ENCODE peak calls at places on chromosomes 2 and 18, in five cellular contexts. W is neuronal stem cell, A is H9, G is mesenchymal stem cell, P is H1. Z is an unnamed sample.

GRCh38 chr2:28413896-28414290 is 21.2 kb downstream of the FOSL2 start:
- DNase-seq in W (no peak), A (no peak), G (no peak), P (no peak), Z (no peak)

GRCh38 chr18:5456577-5457466 is 87.0 kb downstream of the EPB41L3 start:
- DNase-seq in W (peak; percentile 32), A (peak; percentile 42), G (no peak), P (peak; percentile 56), Z (no peak)

GRCh38 chr18:35962320-35962719 is 10.2 kb upstream of the RMP24 start:
- DNase-seq in W (no peak), A (no peak), G (no peak), P (no peak), Z (no peak)

GRCh38 chr2:14756981-14757657 is 124.6 kb downstream of the LRATD1 start:
- DNase-seq in W (no peak), A (no peak), G (peak; percentile 76), P (no peak), Z (peak; percentile 83)

GRCh38 chr2:55771612-55772011 is 78.0 kb upstream of the PNPT1 start:
- DNase-seq in W (no peak), A (no peak), G (peak; percentile 61), P (no peak), Z (peak; percentile 65)

GRCh38 chr2:10329584-10329879 is 26.8 kb downstream of the HPCAL1 start:
- DNase-seq in W (no peak), A (no peak), G (no peak), P (no peak), Z (no peak)

GRCh38 chr2:168119519-168120141 is 127.8 kb downstream of the STK39 start:
- DNase-seq in W (peak; percentile 69), A (no peak), G (peak; percentile 70), P (no peak), Z (peak; percentile 77)

GRCh38 chr2:10647886-10648605 is 41.7 kb downstream of the NOL10 start:
- DNase-seq in W (no peak), A (no peak), G (no peak), P (no peak), Z (no peak)

GRCh38 chr2:223008162-223008561 is 43.8 kb upstream of the KCNE4 start:
- DNase-seq in W (no peak), A (no peak), G (peak; percentile 97), P (no peak), Z (no peak)

GRCh38 chr2:207729465-207729998 is 18.1 kb downstream of the CCNYL1 start:
- DNase-seq in W (no peak), A (no peak), G (no peak), P (no peak), Z (no peak)

GRCh38 chr2:28148566-28148965 is 244.1 kb upstream of the FOSL2 start:
- DNase-seq in W (no peak), A (no peak), G (no peak), P (no peak), Z (no peak)

GRCh38 chr2:167293172-167293781 is 405.0 kb downstream of the XIRP2 start:
- DNase-seq in W (peak; percentile 45), A (peak; percentile 38), G (peak; percentile 54), P (peak; percentile 66), Z (no peak)

GRCh38 chr18:52200891-52201663 is 138.9 kb upstream of the DCC start:
- DNase-seq in W (no peak), A (no peak), G (no peak), P (no peak), Z (no peak)

GRCh38 chr2:240655931-240656886 is 26.5 kb downstream of the AQP12B start:
- DNase-seq in W (no peak), A (peak; percentile 30), G (peak; percentile 10), P (no peak), Z (no peak)

GRCh38 chr2:38514603-38515154 is 88.0 kb downstream of the HNRNPLL start:
- DNase-seq in W (no peak), A (no peak), G (no peak), P (no peak), Z (no peak)

GRCh38 chr2:205776139-205776538 is 93.8 kb downstream of the NRP2 start:
- DNase-seq in W (peak; percentile 21), A (peak; percentile 93), G (no peak), P (peak; percentile 96), Z (peak; percentile 63)

GRCh38 chr2:53715568-53715967 is 52.0 kb upstream of the CHAC2 start:
- DNase-seq in W (no peak), A (no peak), G (peak; percentile 22), P (no peak), Z (no peak)

GRCh38 chr18:68925268-68925667 is 127.4 kb downstream of the CCDC102B start:
- DNase-seq in W (peak; percentile 6), A (no peak), G (peak; percentile 6), P (no peak), Z (no peak)

GRCh38 chr18:49645196-49645595 is 83.3 kb downstream of the LIPG start:
- DNase-seq in W (no peak), A (no peak), G (no peak), P (no peak), Z (no peak)

GRCh38 chr2:1494257-1494656 is 81.0 kb downstream of the TPO start:
- DNase-seq in W (no peak), A (no peak), G (no peak), P (no peak), Z (no peak)

GRCh38 chr2:237072067-237072931 is 13.4 kb upstream of the COPS8 start:
- DNase-seq in W (peak; percentile 79), A (peak; percentile 71), G (peak; percentile 69), P (peak; percentile 99), Z (peak; percentile 82)

GRCh38 chr2:182917924-182918323 is 51.5 kb upstream of the FRZB start:
- DNase-seq in W (no peak), A (no peak), G (no peak), P (no peak), Z (no peak)

GRCh38 chr2:60629263-60629662 is 75.8 kb upstream of the BCL11A start:
- DNase-seq in W (no peak), A (no peak), G (no peak), P (no peak), Z (no peak)

GRCh38 chr2:160331258-160332025 is 131.4 kb upstream of the ITGB6 start:
- DNase-seq in W (no peak), A (no peak), G (no peak), P (no peak), Z (no peak)

GRCh38 chr2:201127570-201127969 is 11.6 kb downstream of the CFLAR start:
- DNase-seq in W (no peak), A (no peak), G (no peak), P (no peak), Z (no peak)

GRCh38 chr2:27042159-27042661 is 9.3 kb upstream of the AGBL5 start:
- DNase-seq in W (no peak), A (no peak), G (no peak), P (no peak), Z (no peak)

GRCh38 chr2:37230581-37230980 is 815 bp downstream of the CEBPZ start:
- DNase-seq in W (no peak), A (no peak), G (peak; percentile 35), P (no peak), Z (no peak)

GRCh38 chr18:35610089-35610488 is 28.5 kb downstream of the GALNT1 start:
- DNase-seq in W (no peak), A (no peak), G (no peak), P (no peak), Z (no peak)

GRCh38 chr2:176173679-176174381 is 14.6 kb upstream of the HOXD1 start:
- DNase-seq in W (no peak), A (no peak), G (no peak), P (no peak), Z (no peak)

GRCh38 chr2:208329485-208329884 is 63.4 kb downstream of the PIKFYVE start:
- DNase-seq in W (no peak), A (no peak), G (no peak), P (no peak), Z (no peak)

GRCh38 chr18:62281684-62282083 is 43.4 kb upstream of the TNFRSF11A start:
- DNase-seq in W (no peak), A (no peak), G (peak; percentile 40), P (no peak), Z (peak; percentile 27)

GRCh38 chr2:159129807-159130206 is 156.7 kb downstream of the WDSUB1 start:
- DNase-seq in W (no peak), A (no peak), G (no peak), P (no peak), Z (no peak)

DNA sequence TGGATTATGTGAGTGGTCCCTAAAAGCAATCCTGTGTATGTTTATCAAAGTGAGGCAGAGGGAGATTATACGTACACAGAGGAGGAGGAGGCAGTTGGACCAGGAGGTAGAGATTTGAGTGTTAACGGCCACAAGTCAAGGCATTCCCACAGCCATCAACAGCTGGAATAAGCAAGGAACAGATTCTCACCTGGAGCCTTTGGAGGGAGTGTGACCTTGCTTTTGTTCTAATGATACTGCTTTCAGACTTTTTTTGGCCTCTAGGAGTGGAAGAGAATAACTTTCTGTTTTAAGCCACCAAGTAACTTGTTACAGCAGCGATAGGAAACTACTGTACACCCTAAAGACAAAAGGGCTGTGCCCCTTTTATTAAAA is 18.1 kb downstream of the LCLAT1 start:
- DNase-seq in W (no peak), A (no peak), G (no peak), P (no peak), Z (no peak)
- H2BK12ac ChIP-seq in W (no peak overlapping the region), A (no peak overlapping the region), G (no peak overlapping the region), P (no peak overlapping the region), Z (no peak overlapping the region)

DNA sequence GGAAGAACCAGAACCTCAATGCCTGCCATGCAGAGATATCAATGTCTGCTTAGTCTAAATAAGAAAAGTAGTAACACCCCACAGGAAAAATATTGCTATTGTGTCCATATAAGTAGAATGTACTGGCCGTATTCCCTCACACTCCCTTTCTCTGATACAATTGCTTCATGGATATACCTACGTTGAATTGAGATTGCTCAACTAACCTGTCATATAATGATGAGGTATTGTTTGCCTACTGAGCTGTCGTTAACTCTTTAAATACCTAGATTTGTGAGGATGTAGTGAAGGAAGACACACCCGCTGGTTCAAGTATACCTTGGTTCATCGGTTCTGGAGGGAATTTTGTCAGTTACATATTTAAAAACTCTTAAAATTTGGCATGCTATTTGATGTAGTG is 480.7 kb upstream of the TCF4 start:
- DNase-seq in W (no peak), A (no peak), G (no peak), P (no peak), Z (no peak)
- H4K91ac ChIP-seq in W (no peak overlapping the region), A (no peak overlapping the region), G (no peak overlapping the region), P (no peak overlapping the region), Z (no peak overlapping the region)

GRCh38 chr2:70905443-70905842 is 30.3 kb upstream of the ATP6V1B1 start:
- DNase-seq in W (no peak), A (no peak), G (no peak), P (peak; percentile 50), Z (no peak)
- H2BK12ac ChIP-seq in W (no peak overlapping the region), A (no peak overlapping the region), G (no peak overlapping the region), P (no peak overlapping the region), Z (no peak overlapping the region)

GRCh38 chr2:67515538-67515937 is 118.4 kb downstream of the ETAA1 start:
- DNase-seq in W (no peak), A (no peak), G (no peak), P (no peak), Z (no peak)
- H4K91ac ChIP-seq in W (no peak overlapping the region), A (no peak overlapping the region), G (no peak overlapping the region), P (no peak overlapping the region), Z (no peak overlapping the region)

GRCh38 chr2:129984426-129984825 is 5.0 kb downstream of the RAB6C start:
- DNase-seq in W (no peak), A (no peak), G (no peak), P (no peak), Z (no peak)
- H2BK12ac ChIP-seq in W (no peak overlapping the region), A (no peak overlapping the region), G (no peak overlapping the region), P (no peak overlapping the region), Z (no peak overlapping the region)

Z was measured in trophoblast cell.